ENCODE peak calls at places on chromosomes 7 and 10, in five cellular contexts. L is heart left ventricle, V is A549, G is esophagus squamous epithelium, C is body of pancreas. U is an unnamed sample.

GRCh38 chr7:154390961-154391360 is 338.8 kb downstream of the DPP6 start:
- DNase-seq in L (no peak), V (no peak), G (no peak), C (no peak), U (no peak)

GRCh38 chr10:119104653-119105024 is 726 bp downstream of the DENND10 start:
- DNase-seq in L (no peak), V (peak; percentile 15), G (no peak), C (no peak), U (peak; percentile 88)

GRCh38 chr10:114399576-114399975 is 4.7 kb downstream of the AFAP1L2 start:
- DNase-seq in L (no peak), V (no peak), G (no peak), C (no peak), U (no peak)

GRCh38 chr7:21299766-21300165 is 128.1 kb upstream of the SP4 start:
- DNase-seq in L (no peak), V (no peak), G (no peak), C (no peak), U (no peak)

GRCh38 chr7:159141159-159141558 is 3.5 kb downstream of the VIPR2 start:
- DNase-seq in L (no peak), V (no peak), G (no peak), C (no peak), U (peak; percentile 24)

GRCh38 chr7:47600199-47601118 is 18.5 kb upstream of the TNS3 start:
- DNase-seq in L (no peak), V (peak; percentile 87), G (no peak), C (peak; percentile 69), U (no peak)

GRCh38 chr10:49776851-49777250 is 14.7 kb upstream of the OGDHL start:
- DNase-seq in L (no peak), V (no peak), G (no peak), C (no peak), U (no peak)

GRCh38 chr10:88687853-88688467 is 18.1 kb upstream of the LIPK start:
- DNase-seq in L (no peak), V (peak; percentile 36), G (no peak), C (no peak), U (no peak)

GRCh38 chr7:65295409-65295808 is 78.2 kb upstream of the ZNF92 start:
- DNase-seq in L (no peak), V (no peak), G (no peak), C (no peak), U (no peak)

GRCh38 chr10:112115781-112116385 is 67.7 kb downstream of the GPAM start:
- DNase-seq in L (no peak), V (peak; percentile 33), G (no peak), C (peak; percentile 49), U (no peak)

GRCh38 chr10:43386549-43386948 is 15.1 kb downstream of the FXYD4 start:
- DNase-seq in L (no peak), V (no peak), G (no peak), C (no peak), U (peak; percentile 52)

GRCh38 chr10:43385412-43386004 is 14.1 kb downstream of the FXYD4 start:
- DNase-seq in L (no peak), V (no peak), G (no peak), C (no peak), U (peak; percentile 4)

GRCh38 chr10:43387678-43388032 is 16.2 kb downstream of the FXYD4 start:
- DNase-seq in L (no peak), V (no peak), G (no peak), C (no peak), U (peak; percentile 57)

GRCh38 chr10:43384252-43385221 is 13.1 kb downstream of the FXYD4 start:
- DNase-seq in L (no peak), V (peak; percentile 21), G (no peak), C (no peak), U (peak; percentile 64)

DNA sequence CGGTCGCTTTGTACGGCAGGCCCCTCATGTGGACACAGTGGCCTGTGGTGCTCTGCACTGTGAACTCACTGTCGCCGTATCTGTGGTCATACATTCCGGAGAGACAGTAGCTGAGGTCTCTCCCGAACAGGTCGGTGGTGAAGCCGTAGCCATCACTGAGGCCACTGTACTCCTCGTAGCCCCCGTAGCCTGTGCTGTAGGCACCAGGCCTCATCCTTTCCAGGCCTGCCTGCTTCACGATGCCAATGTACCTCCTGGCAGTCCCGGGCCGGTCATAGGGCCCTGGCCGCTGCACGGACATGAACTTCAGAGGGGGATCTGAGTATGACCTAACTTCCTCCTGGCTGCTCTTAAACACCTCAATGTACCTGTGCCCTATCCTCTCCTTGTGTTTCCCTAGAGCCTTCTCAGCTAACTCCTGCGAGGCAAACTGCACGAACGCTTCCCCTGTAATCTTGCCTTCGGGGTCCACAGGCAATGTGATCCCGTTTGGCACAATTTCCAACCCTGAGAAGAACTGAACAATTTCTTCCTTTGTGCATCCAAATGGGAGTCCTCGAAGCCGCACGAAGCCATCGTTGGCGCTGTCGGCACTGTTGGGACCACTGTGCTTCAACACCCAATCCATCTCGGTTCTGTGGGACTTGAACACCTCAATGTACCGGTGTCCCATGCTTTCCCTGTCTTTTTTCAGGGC is 15.7 kb downstream of the FXYD4 start:
- DNase-seq in L (no peak), V (no peak), G (no peak), C (no peak), U (peak; percentile 70)
- TF ChIP-seq POLR2A in L (no peak), V (no peak), G (no peak), C (no peak), U (no peak)

GRCh38 chr7:101220295-101220694 is 2.3 kb downstream of the ZNHIT1 start:
- DNase-seq in L (no peak), V (no peak), G (no peak), C (no peak), U (no peak)

GRCh38 chr7:101218236-101219130 is 518 bp downstream of the ZNHIT1 start:
- DNase-seq in L (no peak), V (no peak), G (no peak), C (no peak), U (no peak)

GRCh38 chr7:101216001-101216859 is 1.2 kb downstream of the PLOD3 start:
- DNase-seq in L (no peak), V (no peak), G (no peak), C (no peak), U (no peak)

GRCh38 chr7:101216860-101217387 is 457 bp downstream of the PLOD3 start:
- DNase-seq in L (no peak), V (no peak), G (no peak), C (no peak), U (peak; percentile 89)

GRCh38 chr7:101217388-101218235 is at the start of the genes PLOD3 and ZNHIT1:
- DNase-seq in L (peak; percentile 96), V (peak; percentile 98), G (peak; percentile 88), C (peak; percentile 99), U (peak; percentile 96)
- TF ChIP-seq CTCF in L (peak; percentile 14), V (no peak), G (no peak), C (no peak), U (no peak)

GRCh38 chr7:139777948-139778841 is at the start of gene HIPK2:
- DNase-seq in L (peak; percentile 83), V (peak; percentile 65), G (peak; percentile 15), C (peak; percentile 87), U (peak; percentile 95)
- TF ChIP-seq POLR2A in L (no peak), V (peak; percentile 24), G (no peak), C (no peak), U (no peak)

GRCh38 chr7:129959480-129960332 is 6.9 kb upstream of the UBE2H start:
- DNase-seq in L (no peak), V (peak; percentile 59), G (no peak), C (no peak), U (no peak)

GRCh38 chr7:129952653-129953560 is at the start of gene UBE2H:
- DNase-seq in L (peak; percentile 92), V (peak; percentile 92), G (peak; percentile 59), C (peak; percentile 92), U (peak; percentile 97)

GRCh38 chr7:129955993-129956543 is 3.3 kb upstream of the UBE2H start:
- DNase-seq in L (no peak), V (no peak), G (no peak), C (no peak), U (no peak)

DNA sequence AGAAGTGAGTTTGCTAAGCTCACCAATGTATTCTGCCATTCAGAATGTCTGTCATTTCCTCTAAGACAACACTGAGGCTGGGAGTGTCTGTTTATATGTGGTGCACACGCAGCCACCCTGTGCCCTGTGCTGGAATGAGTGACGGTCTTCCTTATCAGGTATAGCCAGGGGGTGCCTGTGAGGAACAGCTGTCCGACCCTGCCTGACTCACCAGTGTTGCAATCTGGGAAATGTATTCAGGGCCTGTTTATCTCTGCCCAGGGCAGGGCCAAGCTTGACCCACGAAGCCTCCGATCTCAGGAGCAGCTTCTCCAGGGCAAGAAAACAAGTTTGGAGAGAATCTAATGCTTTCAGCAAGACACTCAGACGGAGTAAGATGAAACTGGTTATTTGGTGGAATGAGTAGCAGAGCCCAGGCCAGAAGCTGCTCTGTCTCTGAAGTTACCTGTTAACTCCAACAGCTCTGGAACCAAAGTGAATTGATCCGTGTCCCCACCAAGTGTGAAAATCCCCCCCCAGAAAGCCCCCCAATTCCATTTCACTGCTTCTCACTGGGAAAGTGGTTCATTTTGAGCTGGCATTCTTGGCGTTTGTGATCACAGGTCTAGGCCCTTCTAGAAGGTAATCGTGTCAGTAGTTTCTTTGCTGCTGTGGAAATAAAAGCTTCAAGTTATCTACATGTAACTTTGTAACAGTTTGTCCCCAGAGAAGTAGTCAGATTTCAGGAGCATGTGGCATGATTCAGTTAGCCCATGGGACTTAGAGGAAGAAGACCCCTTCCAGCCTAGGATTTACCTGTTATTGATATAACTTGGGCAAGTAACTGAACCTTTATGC is 6.1 kb upstream of the UBE2H start:
- DNase-seq in L (peak; percentile 32), V (peak; percentile 92), G (no peak), C (peak; percentile 76), U (no peak)
- TF ChIP-seq CTCF in L (no peak), V (no peak), G (no peak), C (no peak), U (no peak)

GRCh38 chr7:99372275-99373085 is 2.0 kb upstream of the ARPC1B start:
- DNase-seq in L (no peak), V (no peak), G (no peak), C (peak; percentile 67), U (peak; percentile 68)

GRCh38 chr7:99373086-99374066 is 1.2 kb upstream of the ARPC1B start:
- DNase-seq in L (no peak), V (no peak), G (no peak), C (no peak), U (peak; percentile 73)

GRCh38 chr7:99371376-99371920 is 3.1 kb upstream of the ARPC1B start:
- DNase-seq in L (no peak), V (no peak), G (no peak), C (no peak), U (peak; percentile 63)

GRCh38 chr7:99374121-99375064 is at the start of gene ARPC1B:
- DNase-seq in L (peak; percentile 87), V (peak; percentile 78), G (peak; percentile 39), C (peak; percentile 89), U (peak; percentile 98)

GRCh38 chr7:99375070-99375807 is 709 bp downstream of the ARPC1B start:
- DNase-seq in L (peak; percentile 86), V (peak; percentile 73), G (no peak), C (peak; percentile 75), U (peak; percentile 96)
- TF ChIP-seq POLR2A in L (no peak), V (peak; percentile 31), G (no peak), C (no peak), U (no peak)

U was measured in spleen.